ENCODE peak calls at places on chromosomes 13 and 19, in four cellular contexts. One of them, this sample, is unnamed.
A peak's percentile ranks its signal among the peaks of the same experiment; 100 is the strongest.

GRCh38 chr13:64551755-64552154 is 2678.4 kb downstream of the PCDH9 start:
- DNase-seq in psoas muscle: no peak
- DNase-seq in T-helper 9 cell: no peak
- DNase-seq in ELF-1: no peak
- DNase-seq in this sample: no peak

GRCh38 chr19:49335071-49335783 is at the start of gene CD37:
- DNase-seq in T-helper 9 cell: peak; percentile 39
- DNase-seq in ELF-1: no peak
- DNase-seq in psoas muscle: no peak
- DNase-seq in this sample: no peak

GRCh38 chr13:67227131-67227983 is 2.8 kb downstream of the PCDH9 start:
- DNase-seq in ELF-1: no peak
- DNase-seq in T-helper 9 cell: no peak
- DNase-seq in psoas muscle: no peak
- DNase-seq in this sample: no peak

GRCh38 chr19:10109528-10109927 is 2.0 kb upstream of the P2RY11 start:
- DNase-seq in T-helper 9 cell: no peak
- DNase-seq in ELF-1: no peak
- DNase-seq in psoas muscle: no peak
- DNase-seq in this sample: peak; percentile 2

GRCh38 chr19:51168571-51169282 is 26.6 kb downstream of the SIGLEC7 start:
- DNase-seq in ELF-1: no peak
- DNase-seq in T-helper 9 cell: no peak
- DNase-seq in psoas muscle: no peak
- DNase-seq in this sample: no peak

GRCh38 chr13:30991922-30992321 is 59.5 kb downstream of the TEX26 start:
- DNase-seq in ELF-1: no peak
- DNase-seq in psoas muscle: no peak
- DNase-seq in T-helper 9 cell: no peak
- DNase-seq in this sample: no peak

GRCh38 chr13:113398963-113399754 is 35.2 kb upstream of the GRTP1 start:
- DNase-seq in psoas muscle: no peak
- DNase-seq in T-helper 9 cell: no peak
- DNase-seq in ELF-1: peak; percentile 23
- DNase-seq in this sample: no peak

GRCh38 chr13:99173606-99174005 is 27.0 kb upstream of the UBAC2 start:
- DNase-seq in T-helper 9 cell: no peak
- DNase-seq in psoas muscle: no peak
- DNase-seq in ELF-1: no peak
- DNase-seq in this sample: no peak

GRCh38 chr19:16722591-16722990 is 2.9 kb downstream of the NWD1 start:
- DNase-seq in T-helper 9 cell: no peak
- DNase-seq in ELF-1: no peak
- DNase-seq in psoas muscle: no peak
- DNase-seq in this sample: no peak

GRCh38 chr13:107545946-107546502 is 669.3 kb downstream of the LIG4 start:
- DNase-seq in ELF-1: no peak
- DNase-seq in psoas muscle: no peak
- DNase-seq in T-helper 9 cell: no peak
- DNase-seq in this sample: no peak

GRCh38 chr13:50441141-50441540 is 402.4 kb downstream of the DLEU7 start:
- DNase-seq in psoas muscle: no peak
- DNase-seq in T-helper 9 cell: no peak
- DNase-seq in ELF-1: no peak
- DNase-seq in this sample: no peak

GRCh38 chr19:46607441-46607841 is 6.3 kb downstream of the CALM3 start:
- DNase-seq in ELF-1: no peak
- DNase-seq in psoas muscle: no peak
- DNase-seq in T-helper 9 cell: no peak
- DNase-seq in this sample: no peak

GRCh38 chr19:48351341-48351752 is 12.4 kb downstream of the TMEM143 start:
- DNase-seq in ELF-1: peak; percentile 85
- DNase-seq in T-helper 9 cell: peak; percentile 78
- DNase-seq in psoas muscle: peak; percentile 68
- DNase-seq in this sample: peak; percentile 81

GRCh38 chr19:13234518-13234917 is 84.3 kb downstream of the IER2 start:
- DNase-seq in psoas muscle: peak; percentile 29
- DNase-seq in ELF-1: peak; percentile 74
- DNase-seq in T-helper 9 cell: peak; percentile 22
- DNase-seq in this sample: no peak

GRCh38 chr13:51523082-51523518 is 61.2 kb upstream of the WDFY2 start:
- DNase-seq in ELF-1: peak; percentile 41
- DNase-seq in T-helper 9 cell: peak; percentile 5
- DNase-seq in psoas muscle: no peak
- DNase-seq in this sample: no peak

GRCh38 chr13:51739403-51740112 is 64.4 kb downstream of the DHRS12 start:
- DNase-seq in ELF-1: no peak
- DNase-seq in T-helper 9 cell: no peak
- DNase-seq in psoas muscle: peak; percentile 41
- DNase-seq in this sample: no peak

GRCh38 chr19:30742539-30742938 is 370.4 kb downstream of the ZNF536 start:
- DNase-seq in psoas muscle: no peak
- DNase-seq in T-helper 9 cell: no peak
- DNase-seq in ELF-1: no peak
- DNase-seq in this sample: no peak

GRCh38 chr19:5651361-5651760 is 28.5 kb downstream of the SAFB start:
- DNase-seq in T-helper 9 cell: no peak
- DNase-seq in psoas muscle: no peak
- DNase-seq in ELF-1: no peak
- DNase-seq in this sample: no peak

GRCh38 chr19:53157601-53158000 is 1.3 kb downstream of the ZNF347 start:
- DNase-seq in ELF-1: peak; percentile 39
- DNase-seq in T-helper 9 cell: no peak
- DNase-seq in psoas muscle: no peak
- DNase-seq in this sample: no peak

GRCh38 chr19:51365211-51366049 is 758 bp downstream of the ETFB start:
- DNase-seq in T-helper 9 cell: no peak
- DNase-seq in psoas muscle: peak; percentile 39
- DNase-seq in ELF-1: peak; percentile 48
- DNase-seq in this sample: no peak

GRCh38 chr19:35459414-35460082 is 11.5 kb downstream of the FFAR2 start:
- DNase-seq in ELF-1: no peak
- DNase-seq in T-helper 9 cell: no peak
- DNase-seq in psoas muscle: peak; percentile 43
- DNase-seq in this sample: no peak

GRCh38 chr19:48370955-48371354 is 6.8 kb downstream of the SYNGR4 start:
- DNase-seq in T-helper 9 cell: no peak
- DNase-seq in psoas muscle: no peak
- DNase-seq in ELF-1: peak; percentile 43
- DNase-seq in this sample: no peak

GRCh38 chr13:28636677-28637317 is 22.1 kb upstream of the POMP start:
- DNase-seq in ELF-1: peak; percentile 86
- DNase-seq in psoas muscle: no peak
- DNase-seq in T-helper 9 cell: peak; percentile 16
- DNase-seq in this sample: no peak

GRCh38 chr19:28705008-28705407 is 507.9 kb downstream of the UQCRFS1 start:
- DNase-seq in T-helper 9 cell: no peak
- DNase-seq in ELF-1: peak; percentile 5
- DNase-seq in psoas muscle: no peak
- DNase-seq in this sample: no peak

GRCh38 chr13:80037505-80037888 is 303.4 kb downstream of the SPRY2 start:
- DNase-seq in psoas muscle: no peak
- DNase-seq in T-helper 9 cell: no peak
- DNase-seq in ELF-1: no peak
- DNase-seq in this sample: no peak

GRCh38 chr19:18646535-18647370 is 9.9 kb downstream of the KLHL26 start:
- DNase-seq in ELF-1: no peak
- DNase-seq in psoas muscle: no peak
- DNase-seq in T-helper 9 cell: no peak
- DNase-seq in this sample: no peak

GRCh38 chr19:345320-345879 is 804 bp upstream of the MIER2 start:
- DNase-seq in ELF-1: no peak
- DNase-seq in T-helper 9 cell: no peak
- DNase-seq in psoas muscle: no peak
- DNase-seq in this sample: no peak

GRCh38 chr19:769610-770009 is 18.7 kb downstream of the MISP start:
- DNase-seq in T-helper 9 cell: no peak
- DNase-seq in ELF-1: no peak
- DNase-seq in psoas muscle: no peak
- DNase-seq in this sample: no peak

GRCh38 chr13:70580825-70581224 is 472.6 kb upstream of the KLHL1 start:
- DNase-seq in psoas muscle: no peak
- DNase-seq in T-helper 9 cell: no peak
- DNase-seq in ELF-1: no peak
- DNase-seq in this sample: no peak

GRCh38 chr19:46903458-46903857 is 42.7 kb downstream of the ARHGAP35 start:
- DNase-seq in T-helper 9 cell: no peak
- DNase-seq in ELF-1: no peak
- DNase-seq in psoas muscle: no peak
- DNase-seq in this sample: no peak

GRCh38 chr19:51122112-51122981 is 2.4 kb upstream of the SIGLEC9 start:
- DNase-seq in ELF-1: peak; percentile 28
- DNase-seq in T-helper 9 cell: no peak
- DNase-seq in psoas muscle: no peak
- DNase-seq in this sample: no peak

GRCh38 chr13:76522083-76522755 is 364.0 kb downstream of the KCTD12 start:
- DNase-seq in psoas muscle: no peak
- DNase-seq in T-helper 9 cell: no peak
- DNase-seq in ELF-1: peak; percentile 72
- DNase-seq in this sample: no peak

GRCh38 chr19:49716154-49716553 is 25.2 kb downstream of the CPT1C start:
- DNase-seq in ELF-1: no peak
- DNase-seq in psoas muscle: no peak
- DNase-seq in T-helper 9 cell: no peak
- DNase-seq in this sample: no peak

GRCh38 chr13:33281951-33282595 is 3.5 kb downstream of the STARD13 start:
- DNase-seq in T-helper 9 cell: no peak
- DNase-seq in psoas muscle: no peak
- DNase-seq in ELF-1: no peak
- DNase-seq in this sample: no peak

GRCh38 chr19:58584498-58585441 is 11.6 kb upstream of the MZF1 start:
- DNase-seq in ELF-1: no peak
- DNase-seq in psoas muscle: no peak
- DNase-seq in T-helper 9 cell: no peak
- DNase-seq in this sample: no peak

GRCh38 chr19:28425431-28425931 is 787.5 kb downstream of the UQCRFS1 start:
- DNase-seq in psoas muscle: no peak
- DNase-seq in T-helper 9 cell: no peak
- DNase-seq in ELF-1: no peak
- DNase-seq in this sample: no peak

GRCh38 chr13:38979891-38980627 is 10.6 kb downstream of the STOML3 start:
- DNase-seq in ELF-1: peak; percentile 72
- DNase-seq in T-helper 9 cell: no peak
- DNase-seq in psoas muscle: peak; percentile 23
- DNase-seq in this sample: no peak

GRCh38 chr19:11964858-11965645 is at the start of gene ZNF763:
- DNase-seq in T-helper 9 cell: peak; percentile 82
- DNase-seq in psoas muscle: peak; percentile 92
- DNase-seq in ELF-1: peak; percentile 20
- DNase-seq in this sample: peak; percentile 56